ENCODE peak calls at places on chromosome 7, in seven cellular contexts. E is colonic mucosa, M is heart left ventricle, L is hepatocyte, Q is prostate gland, R is PC-3, H is aorta. I is an unnamed sample. For H3K4me1, the result is how much of the 10 kb centered on the place peaks cover.

GRCh38 chr7:37176079-37176478 is 272.6 kb downstream of the ELMO1 start:
- DNase-seq in E (no peak), M (no peak), L (no peak), Q (no peak), R (no peak), H (no peak), I (no peak)

GRCh38 chr7:4745971-4746919 is 29.2 kb upstream of the AP5Z1 start:
- DNase-seq in E (peak), M (peak), L (peak), Q (peak), R (peak), H (no peak), I (no peak)

GRCh38 chr7:158372400-158373302 is 215.0 kb downstream of the PTPRN2 start:
- DNase-seq in E (no peak), M (no peak), L (no peak), Q (no peak), R (no peak), H (peak), I (no peak)

GRCh38 chr7:85682819-85683218 is 496.0 kb upstream of the SEMA3D start:
- DNase-seq in E (no peak), M (no peak), L (no peak), Q (no peak), R (no peak), H (no peak), I (no peak)

GRCh38 chr7:155964543-155964942 is 152.3 kb upstream of the SHH start:
- DNase-seq in E (no peak), M (no peak), L (no peak), Q (no peak), R (no peak), H (no peak), I (no peak)

GRCh38 chr7:131388126-131388525 is 60.5 kb downstream of the MKLN1 start:
- DNase-seq in E (no peak), M (no peak), L (no peak), Q (no peak), R (no peak), H (no peak), I (no peak)

GRCh38 chr7:4861673-4862072 is at the start of gene PAPOLB:
- DNase-seq in E (no peak), M (peak), L (no peak), Q (no peak), R (no peak), H (no peak), I (no peak)

GRCh38 chr7:37119296-37119695 is 329.4 kb downstream of the ELMO1 start:
- DNase-seq in E (no peak), M (no peak), L (no peak), Q (no peak), R (no peak), H (no peak), I (no peak)

GRCh38 chr7:157461805-157462771 is 125.3 kb downstream of the DNAJB6 start:
- DNase-seq in E (no peak), M (no peak), L (no peak), Q (no peak), R (no peak), H (peak), I (no peak)

GRCh38 chr7:43136064-43136463 is 23.6 kb downstream of the HECW1 start:
- DNase-seq in E (no peak), M (no peak), L (no peak), Q (no peak), R (no peak), H (no peak), I (no peak)

GRCh38 chr7:30800785-30801252 is 29.6 kb downstream of the MINDY4 start:
- DNase-seq in E (peak), M (peak), L (peak), Q (peak), R (peak), H (no peak), I (peak)

GRCh38 chr7:139131622-139132021 is 22.1 kb upstream of the ZC3HAV1 start:
- DNase-seq in E (no peak), M (no peak), L (no peak), Q (no peak), R (no peak), H (no peak), I (no peak)

GRCh38 chr7:43362652-43363428 is 220.1 kb upstream of the STK17A start:
- DNase-seq in E (no peak), M (peak), L (peak), Q (no peak), R (peak), H (no peak), I (no peak)

GRCh38 chr7:128207609-128208008 is 33.5 kb upstream of the LEP start:
- DNase-seq in E (no peak), M (no peak), L (no peak), Q (no peak), R (no peak), H (peak), I (no peak)

GRCh38 chr7:128206747-128207500 is 34.2 kb upstream of the LEP start:
- DNase-seq in E (no peak), M (no peak), L (no peak), Q (no peak), R (no peak), H (no peak), I (no peak)

GRCh38 chr7:128205068-128205467 is 36.0 kb upstream of the LEP start:
- DNase-seq in E (no peak), M (no peak), L (no peak), Q (no peak), R (no peak), H (no peak), I (no peak)

GRCh38 chr7:128204455-128204854 is 36.6 kb upstream of the LEP start:
- DNase-seq in E (no peak), M (no peak), L (no peak), Q (no peak), R (no peak), H (no peak), I (no peak)

DNA sequence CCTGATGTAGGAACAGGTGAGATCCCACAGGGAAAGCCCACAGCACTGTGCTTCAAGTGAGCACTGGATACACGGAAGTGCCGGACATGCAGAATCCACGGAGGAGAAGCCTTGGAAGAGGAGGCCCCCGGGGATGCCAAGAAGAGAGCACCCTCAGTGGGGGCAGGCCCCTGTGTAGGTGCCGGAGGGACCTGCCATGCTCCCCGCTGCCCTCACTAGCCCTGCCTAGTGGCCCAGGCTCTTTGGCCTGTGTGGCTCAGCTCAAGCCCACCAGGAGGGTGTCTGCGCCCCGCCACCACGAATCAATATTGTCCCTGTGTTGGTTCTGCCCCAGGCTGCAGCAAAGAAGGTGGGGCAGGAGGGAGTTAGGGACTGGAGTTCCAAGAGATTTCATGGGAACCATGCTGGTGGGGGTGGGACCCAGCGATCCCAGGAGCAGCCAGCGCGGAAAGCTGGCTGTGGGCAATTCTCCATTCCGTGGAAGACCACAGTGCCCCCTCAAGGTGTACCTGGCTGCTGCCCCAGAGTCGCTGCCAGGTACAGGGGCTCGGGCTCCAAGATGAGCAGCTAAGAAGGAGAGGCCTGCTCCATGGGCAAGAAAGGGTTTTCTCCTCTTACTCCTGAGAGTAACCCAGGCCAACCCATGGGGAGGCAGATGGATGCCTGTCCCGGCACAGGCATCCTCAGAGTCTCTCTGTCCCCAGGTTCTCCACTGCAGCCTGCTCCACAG is 34.9 kb upstream of the LEP start:
- DNase-seq in E (no peak), M (no peak), L (no peak), Q (no peak), R (no peak), H (no peak), I (no peak)
- H3K4me1 ChIP-seq in E (under half), M (under half), L (under half), Q (under half), R (under half), H (under half), I (under half)

DNA sequence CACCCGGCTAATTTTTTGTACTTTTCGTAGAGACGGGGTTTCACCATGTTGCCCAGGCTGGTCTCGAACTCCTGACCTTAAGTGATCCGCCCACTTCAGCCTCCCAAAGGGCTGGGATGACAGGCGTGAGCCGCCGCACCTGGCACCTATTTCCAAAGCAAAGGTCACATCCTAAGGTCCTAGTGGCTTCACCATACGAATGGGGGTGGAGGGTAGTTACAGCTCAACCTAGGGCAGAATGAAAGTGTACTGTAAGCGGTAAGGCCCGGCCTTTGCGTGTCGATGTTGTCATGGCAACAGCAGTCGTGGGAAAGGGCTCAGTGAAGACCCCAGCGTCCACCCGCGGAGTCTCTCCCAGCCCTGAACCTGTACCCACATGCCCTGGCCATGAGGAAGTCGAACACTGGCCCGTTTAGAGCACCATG is 1.6 kb upstream of the COX19 start:
- DNase-seq in E (peak), M (no peak), L (no peak), Q (no peak), R (no peak), H (no peak), I (no peak)
- H3K4me3 ChIP-seq in E (no peak), M (no peak), L (no peak), Q (no peak), R (no peak), H (no peak), I (no peak)

GRCh38 chr7:1516586-1517251 is 12.5 kb upstream of the INTS1 start:
- DNase-seq in E (no peak), M (no peak), L (no peak), Q (no peak), R (peak), H (no peak), I (no peak)
- H3K27ac ChIP-seq in E (no peak), M (no peak), L (no peak), Q (no peak), R (peak), H (no peak), I (no peak)

GRCh38 chr7:47788083-47788482 is 160.2 kb downstream of the PKD1L1 start:
- DNase-seq in E (no peak), M (no peak), L (no peak), Q (no peak), R (no peak), H (no peak), I (no peak)

GRCh38 chr7:47786557-47787248 is 161.6 kb downstream of the PKD1L1 start:
- DNase-seq in E (peak), M (peak), L (peak), Q (peak), R (peak), H (peak), I (no peak)

GRCh38 chr7:47783456-47784240 is 164.6 kb downstream of the PKD1L1 start:
- DNase-seq in E (no peak), M (no peak), L (peak), Q (no peak), R (peak), H (no peak), I (no peak)

GRCh38 chr7:47787249-47788069 is 160.8 kb downstream of the PKD1L1 start:
- DNase-seq in E (no peak), M (no peak), L (no peak), Q (no peak), R (no peak), H (no peak), I (no peak)

DNA sequence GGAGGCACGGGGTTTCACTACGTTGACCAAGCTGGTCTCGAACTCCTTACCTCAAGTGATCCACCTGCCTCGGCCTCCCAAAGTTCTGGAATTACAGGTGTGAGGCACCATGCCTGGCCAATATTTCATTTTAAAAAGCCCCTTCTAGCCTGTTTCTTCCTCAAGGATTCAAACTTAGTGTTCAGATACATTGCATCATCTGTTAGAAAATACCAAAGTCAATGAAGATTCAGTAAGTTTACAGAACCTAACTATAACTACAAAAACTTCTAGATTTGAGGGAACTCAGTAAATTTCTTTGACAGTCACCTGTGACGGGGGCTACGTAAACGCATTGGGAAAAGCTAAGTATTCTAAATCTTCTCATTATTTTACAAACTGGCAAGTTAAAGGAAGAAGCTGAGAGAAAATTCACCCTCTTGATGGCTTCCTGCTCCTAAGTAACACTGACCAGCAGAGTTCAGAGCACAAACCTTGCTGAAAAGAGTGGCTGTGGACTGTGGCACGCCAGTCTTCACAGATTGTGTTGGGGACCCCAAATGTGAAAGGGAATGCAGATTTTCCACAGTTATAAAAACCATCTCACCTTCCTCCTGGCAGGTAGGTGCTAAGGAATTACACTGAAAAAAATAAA is 162.2 kb downstream of the PKD1L1 start:
- DNase-seq in E (no peak), M (no peak), L (no peak), Q (no peak), R (no peak), H (no peak), I (no peak)
- H3K4me1 ChIP-seq in E (under half), M (under half), L (under half), Q (under half), R (half or more), H (under half), I (under half)

GRCh38 chr7:102444961-102445673 is 11.7 kb downstream of the ORAI2 start:
- DNase-seq in E (no peak), M (no peak), L (no peak), Q (no peak), R (no peak), H (no peak), I (no peak)
- H3K4me3 ChIP-seq in E (no peak), M (no peak), L (no peak), Q (no peak), R (no peak), H (no peak), I (no peak)

GRCh38 chr7:140654109-140654387 is 13.4 kb upstream of the DENND2A start:
- DNase-seq in E (no peak), M (no peak), L (no peak), Q (no peak), R (no peak), H (no peak), I (no peak)

GRCh38 chr7:140653319-140654108 is 12.9 kb upstream of the DENND2A start:
- DNase-seq in E (peak), M (peak), L (peak), Q (peak), R (peak), H (peak), I (peak)

GRCh38 chr7:140654661-140655060 is 14.0 kb upstream of the DENND2A start:
- DNase-seq in E (no peak), M (no peak), L (no peak), Q (no peak), R (no peak), H (peak), I (no peak)

GRCh38 chr7:140656548-140657515 is 15.9 kb upstream of the ADCK2 start:
- DNase-seq in E (peak), M (peak), L (peak), Q (peak), R (peak), H (peak), I (peak)

GRCh38 chr7:140655511-140656408 is 15.1 kb upstream of the DENND2A start:
- DNase-seq in E (no peak), M (no peak), L (no peak), Q (no peak), R (no peak), H (peak), I (no peak)
- H3K27ac ChIP-seq in E (peak), M (peak), L (peak), Q (peak), R (no peak), H (no peak), I (no peak)